ENCODE peak calls at places on chromosomes 7 and 10, in ten cellular contexts. One of them, this sample, is unnamed.

GRCh38 chr10:17872191-17873091 is 63.3 kb downstream of the MRC1 start:
- DNase-seq in kidney epithelial cell: no peak
- DNase-seq in heart left ventricle: no peak
- DNase-seq in IMR-90: peak
- DNase-seq in upper lobe of right lung: no peak
- DNase-seq in hepatocyte: peak
- DNase-seq in PC-3: peak
- DNase-seq in cardiac fibroblast: peak
- DNase-seq in adrenal gland: no peak
- DNase-seq in uterus: no peak
- DNase-seq in this sample: peak

GRCh38 chr10:90738885-90739284 is 119.0 kb downstream of the HTR7 start:
- DNase-seq in kidney epithelial cell: no peak
- DNase-seq in heart left ventricle: no peak
- DNase-seq in IMR-90: peak
- DNase-seq in upper lobe of right lung: no peak
- DNase-seq in hepatocyte: no peak
- DNase-seq in PC-3: no peak
- DNase-seq in cardiac fibroblast: no peak
- DNase-seq in adrenal gland: no peak
- DNase-seq in uterus: no peak
- DNase-seq in this sample: no peak

GRCh38 chr7:55065511-55066229 is 46.9 kb downstream of the EGFR start:
- DNase-seq in kidney epithelial cell: no peak
- DNase-seq in heart left ventricle: no peak
- DNase-seq in IMR-90: peak
- DNase-seq in upper lobe of right lung: no peak
- DNase-seq in hepatocyte: peak
- DNase-seq in PC-3: peak
- DNase-seq in cardiac fibroblast: peak
- DNase-seq in adrenal gland: peak
- DNase-seq in uterus: no peak
- DNase-seq in this sample: no peak

GRCh38 chr7:141562972-141563371 is 11.8 kb downstream of the AGK start:
- DNase-seq in kidney epithelial cell: no peak
- DNase-seq in heart left ventricle: no peak
- DNase-seq in IMR-90: no peak
- DNase-seq in upper lobe of right lung: no peak
- DNase-seq in hepatocyte: no peak
- DNase-seq in PC-3: no peak
- DNase-seq in cardiac fibroblast: peak
- DNase-seq in adrenal gland: no peak
- DNase-seq in uterus: no peak
- DNase-seq in this sample: no peak

GRCh38 chr7:37062460-37062859 is 338.2 kb upstream of the AOAH start:
- DNase-seq in kidney epithelial cell: no peak
- DNase-seq in heart left ventricle: no peak
- DNase-seq in IMR-90: no peak
- DNase-seq in upper lobe of right lung: no peak
- DNase-seq in hepatocyte: no peak
- DNase-seq in PC-3: no peak
- DNase-seq in cardiac fibroblast: no peak
- DNase-seq in adrenal gland: no peak
- DNase-seq in uterus: no peak
- DNase-seq in this sample: no peak

GRCh38 chr10:112795067-112795466 is 155.0 kb upstream of the TCF7L2 start:
- DNase-seq in kidney epithelial cell: no peak
- DNase-seq in heart left ventricle: no peak
- DNase-seq in IMR-90: no peak
- DNase-seq in upper lobe of right lung: no peak
- DNase-seq in hepatocyte: no peak
- DNase-seq in PC-3: no peak
- DNase-seq in cardiac fibroblast: no peak
- DNase-seq in adrenal gland: no peak
- DNase-seq in uterus: no peak
- DNase-seq in this sample: no peak

GRCh38 chr10:14186245-14186644 is 144.5 kb downstream of the FRMD4A start:
- DNase-seq in kidney epithelial cell: no peak
- DNase-seq in heart left ventricle: no peak
- DNase-seq in IMR-90: peak
- DNase-seq in upper lobe of right lung: no peak
- DNase-seq in hepatocyte: no peak
- DNase-seq in PC-3: no peak
- DNase-seq in cardiac fibroblast: peak
- DNase-seq in adrenal gland: no peak
- DNase-seq in uterus: no peak
- DNase-seq in this sample: no peak

GRCh38 chr10:48982584-48982983 is 42.9 kb upstream of the LRRC18 start:
- DNase-seq in kidney epithelial cell: no peak
- DNase-seq in heart left ventricle: no peak
- DNase-seq in IMR-90: no peak
- DNase-seq in upper lobe of right lung: no peak
- DNase-seq in hepatocyte: no peak
- DNase-seq in PC-3: no peak
- DNase-seq in cardiac fibroblast: no peak
- DNase-seq in adrenal gland: no peak
- DNase-seq in uterus: no peak
- DNase-seq in this sample: no peak

GRCh38 chr7:17233643-17234397 is 64.6 kb upstream of the AHR start:
- DNase-seq in kidney epithelial cell: no peak
- DNase-seq in heart left ventricle: no peak
- DNase-seq in IMR-90: no peak
- DNase-seq in upper lobe of right lung: peak
- DNase-seq in hepatocyte: no peak
- DNase-seq in PC-3: peak
- DNase-seq in cardiac fibroblast: peak
- DNase-seq in adrenal gland: no peak
- DNase-seq in uterus: no peak
- DNase-seq in this sample: no peak

GRCh38 chr7:135801045-135801693 is 52.6 kb upstream of the FAM180A start:
- DNase-seq in kidney epithelial cell: no peak
- DNase-seq in heart left ventricle: no peak
- DNase-seq in IMR-90: peak
- DNase-seq in upper lobe of right lung: no peak
- DNase-seq in hepatocyte: peak
- DNase-seq in PC-3: peak
- DNase-seq in cardiac fibroblast: peak
- DNase-seq in adrenal gland: peak
- DNase-seq in uterus: no peak
- DNase-seq in this sample: peak

GRCh38 chr10:125375210-125375609 is 214.8 kb upstream of the CTBP2 start:
- DNase-seq in kidney epithelial cell: peak
- DNase-seq in heart left ventricle: no peak
- DNase-seq in IMR-90: peak
- DNase-seq in upper lobe of right lung: no peak
- DNase-seq in hepatocyte: no peak
- DNase-seq in PC-3: peak
- DNase-seq in cardiac fibroblast: peak
- DNase-seq in adrenal gland: no peak
- DNase-seq in uterus: no peak
- DNase-seq in this sample: no peak

GRCh38 chr7:55522268-55522902 is 49.9 kb downstream of the VOPP1 start:
- DNase-seq in kidney epithelial cell: no peak
- DNase-seq in heart left ventricle: no peak
- DNase-seq in IMR-90: no peak
- DNase-seq in upper lobe of right lung: no peak
- DNase-seq in hepatocyte: no peak
- DNase-seq in PC-3: no peak
- DNase-seq in cardiac fibroblast: no peak
- DNase-seq in adrenal gland: no peak
- DNase-seq in uterus: no peak
- DNase-seq in this sample: no peak

GRCh38 chr7:133829336-133829897 is 297.7 kb upstream of the LRGUK start:
- DNase-seq in kidney epithelial cell: peak
- DNase-seq in heart left ventricle: no peak
- DNase-seq in IMR-90: peak
- DNase-seq in upper lobe of right lung: no peak
- DNase-seq in hepatocyte: no peak
- DNase-seq in PC-3: no peak
- DNase-seq in cardiac fibroblast: peak
- DNase-seq in adrenal gland: no peak
- DNase-seq in uterus: no peak
- DNase-seq in this sample: no peak

GRCh38 chr7:151017953-151018420 is 6.3 kb downstream of the ATG9B start:
- DNase-seq in kidney epithelial cell: no peak
- DNase-seq in heart left ventricle: peak
- DNase-seq in IMR-90: peak
- DNase-seq in upper lobe of right lung: peak
- DNase-seq in hepatocyte: peak
- DNase-seq in PC-3: peak
- DNase-seq in cardiac fibroblast: peak
- DNase-seq in adrenal gland: peak
- DNase-seq in uterus: peak
- DNase-seq in this sample: no peak

GRCh38 chr10:3902809-3903410 is 117.9 kb upstream of the KLF6 start:
- DNase-seq in kidney epithelial cell: no peak
- DNase-seq in heart left ventricle: no peak
- DNase-seq in IMR-90: peak
- DNase-seq in upper lobe of right lung: no peak
- DNase-seq in hepatocyte: no peak
- DNase-seq in PC-3: peak
- DNase-seq in cardiac fibroblast: peak
- DNase-seq in adrenal gland: no peak
- DNase-seq in uterus: no peak
- DNase-seq in this sample: no peak

DNA sequence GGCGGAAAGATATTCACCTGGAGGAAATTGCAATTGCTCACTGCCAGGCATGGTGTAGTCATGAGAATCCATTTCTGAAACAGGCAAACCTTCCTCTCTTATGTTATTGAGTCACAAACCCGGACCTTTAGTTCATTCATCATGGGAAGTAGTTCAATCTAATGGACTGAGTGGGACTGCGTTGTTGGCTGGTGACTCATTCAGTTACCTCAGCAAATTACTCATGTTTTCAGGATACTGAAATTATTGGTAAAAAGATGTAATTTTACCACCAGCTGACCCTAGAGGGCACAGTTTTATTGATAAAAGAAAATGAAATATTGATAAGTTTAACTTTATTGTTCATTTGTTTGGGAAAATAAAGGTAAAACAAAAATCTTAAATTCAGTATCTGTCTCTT is 1194.4 kb upstream of the SORCS1 start:
- DNase-seq in kidney epithelial cell: peak
- DNase-seq in heart left ventricle: no peak
- DNase-seq in IMR-90: peak
- DNase-seq in upper lobe of right lung: no peak
- DNase-seq in hepatocyte: peak
- DNase-seq in PC-3: peak
- DNase-seq in cardiac fibroblast: peak
- DNase-seq in adrenal gland: no peak
- DNase-seq in uterus: no peak
- DNase-seq in this sample: no peak
- TF ChIP-seq CTCF in kidney epithelial cell: peak
- TF ChIP-seq CTCF in heart left ventricle: no peak
- TF ChIP-seq CTCF in IMR-90: peak
- TF ChIP-seq CTCF in upper lobe of right lung: no peak
- TF ChIP-seq CTCF in hepatocyte: peak
- TF ChIP-seq CTCF in PC-3: peak
- TF ChIP-seq CTCF in cardiac fibroblast: no peak
- TF ChIP-seq CTCF in adrenal gland: no peak
- TF ChIP-seq CTCF in uterus: no peak
- TF ChIP-seq CTCF in this sample: no peak

GRCh38 chr7:802500-803242 is 29.6 kb upstream of the SUN1 start:
- DNase-seq in kidney epithelial cell: no peak
- DNase-seq in heart left ventricle: no peak
- DNase-seq in IMR-90: no peak
- DNase-seq in upper lobe of right lung: no peak
- DNase-seq in hepatocyte: no peak
- DNase-seq in PC-3: no peak
- DNase-seq in cardiac fibroblast: no peak
- DNase-seq in adrenal gland: no peak
- DNase-seq in uterus: no peak
- DNase-seq in this sample: no peak
- H3K4me3 ChIP-seq in kidney epithelial cell: no peak
- H3K4me3 ChIP-seq in heart left ventricle: no peak
- H3K4me3 ChIP-seq in IMR-90: no peak
- H3K4me3 ChIP-seq in upper lobe of right lung: no peak
- H3K4me3 ChIP-seq in hepatocyte: no peak
- H3K4me3 ChIP-seq in PC-3: no peak
- H3K4me3 ChIP-seq in cardiac fibroblast: no peak
- H3K4me3 ChIP-seq in adrenal gland: no peak
- H3K4me3 ChIP-seq in uterus: no peak
- H3K4me3 ChIP-seq in this sample: no peak

GRCh38 chr7:114939484-114940097 is 17.7 kb downstream of the MDFIC start:
- DNase-seq in kidney epithelial cell: no peak
- DNase-seq in heart left ventricle: no peak
- DNase-seq in IMR-90: no peak
- DNase-seq in upper lobe of right lung: no peak
- DNase-seq in hepatocyte: no peak
- DNase-seq in PC-3: peak
- DNase-seq in cardiac fibroblast: no peak
- DNase-seq in adrenal gland: no peak
- DNase-seq in uterus: no peak
- DNase-seq in this sample: no peak
- TF ChIP-seq CTCF in kidney epithelial cell: no peak
- TF ChIP-seq CTCF in heart left ventricle: no peak
- TF ChIP-seq CTCF in IMR-90: no peak
- TF ChIP-seq CTCF in upper lobe of right lung: no peak
- TF ChIP-seq CTCF in hepatocyte: no peak
- TF ChIP-seq CTCF in PC-3: no peak
- TF ChIP-seq CTCF in cardiac fibroblast: no peak
- TF ChIP-seq CTCF in adrenal gland: no peak
- TF ChIP-seq CTCF in uterus: no peak
- TF ChIP-seq CTCF in this sample: peak

GRCh38 chr10:117540640-117541404 is 1.7 kb upstream of the EMX2 start:
- DNase-seq in kidney epithelial cell: no peak
- DNase-seq in heart left ventricle: no peak
- DNase-seq in IMR-90: no peak
- DNase-seq in upper lobe of right lung: no peak
- DNase-seq in hepatocyte: no peak
- DNase-seq in PC-3: no peak
- DNase-seq in cardiac fibroblast: no peak
- DNase-seq in adrenal gland: no peak
- DNase-seq in uterus: no peak
- DNase-seq in this sample: no peak

GRCh38 chr10:117541909-117542705 is 439 bp upstream of the EMX2 start:
- DNase-seq in kidney epithelial cell: peak
- DNase-seq in heart left ventricle: no peak
- DNase-seq in IMR-90: peak
- DNase-seq in upper lobe of right lung: no peak
- DNase-seq in hepatocyte: peak
- DNase-seq in PC-3: no peak
- DNase-seq in cardiac fibroblast: peak
- DNase-seq in adrenal gland: peak
- DNase-seq in uterus: peak
- DNase-seq in this sample: no peak

GRCh38 chr10:117542706-117543244 is at the start of gene EMX2:
- DNase-seq in kidney epithelial cell: no peak
- DNase-seq in heart left ventricle: no peak
- DNase-seq in IMR-90: no peak
- DNase-seq in upper lobe of right lung: no peak
- DNase-seq in hepatocyte: no peak
- DNase-seq in PC-3: no peak
- DNase-seq in cardiac fibroblast: no peak
- DNase-seq in adrenal gland: no peak
- DNase-seq in uterus: no peak
- DNase-seq in this sample: no peak

GRCh38 chr10:117539903-117540639 is 2.5 kb upstream of the EMX2 start:
- DNase-seq in kidney epithelial cell: no peak
- DNase-seq in heart left ventricle: no peak
- DNase-seq in IMR-90: no peak
- DNase-seq in upper lobe of right lung: no peak
- DNase-seq in hepatocyte: no peak
- DNase-seq in PC-3: no peak
- DNase-seq in cardiac fibroblast: no peak
- DNase-seq in adrenal gland: no peak
- DNase-seq in uterus: no peak
- DNase-seq in this sample: no peak

GRCh38 chr10:117541405-117541908 is 1.1 kb upstream of the EMX2 start:
- DNase-seq in kidney epithelial cell: peak
- DNase-seq in heart left ventricle: no peak
- DNase-seq in IMR-90: no peak
- DNase-seq in upper lobe of right lung: no peak
- DNase-seq in hepatocyte: no peak
- DNase-seq in PC-3: no peak
- DNase-seq in cardiac fibroblast: peak
- DNase-seq in adrenal gland: peak
- DNase-seq in uterus: peak
- DNase-seq in this sample: no peak
- H3K4me3 ChIP-seq in kidney epithelial cell: peak
- H3K4me3 ChIP-seq in heart left ventricle: peak
- H3K4me3 ChIP-seq in IMR-90: no peak
- H3K4me3 ChIP-seq in upper lobe of right lung: no peak
- H3K4me3 ChIP-seq in hepatocyte: no peak
- H3K4me3 ChIP-seq in PC-3: no peak
- H3K4me3 ChIP-seq in cardiac fibroblast: peak
- H3K4me3 ChIP-seq in adrenal gland: peak
- H3K4me3 ChIP-seq in uterus: peak
- H3K4me3 ChIP-seq in this sample: no peak